ENCODE peak calls at places on chromosomes 6 and 20, in six cellular contexts. M is GM12878, T is transverse colon, K is uterus, S is breast epithelium, Q is lower leg skin. I is an unnamed sample.

GRCh38 chr6:87936065-87936464 is 111.6 kb upstream of the SPACA1 start:
- DNase-seq in M (no peak), T (no peak), K (no peak), S (no peak), Q (no peak), I (no peak)

GRCh38 chr6:136682292-136682691 is 110.0 kb downstream of the MAP3K5 start:
- DNase-seq in M (no peak), T (no peak), K (no peak), S (no peak), Q (no peak), I (no peak)

GRCh38 chr6:166194885-166195860 is 27.5 kb upstream of the TBXT start:
- DNase-seq in M (no peak), T (no peak), K (no peak), S (no peak), Q (no peak), I (no peak)

GRCh38 chr6:168216139-168216538 is 103.4 kb downstream of the DACT2 start:
- DNase-seq in M (no peak), T (no peak), K (no peak), S (no peak), Q (no peak), I (no peak)

GRCh38 chr6:108170607-108171290 is 4.9 kb downstream of the NR2E1 start:
- DNase-seq in M (no peak), T (no peak), K (no peak), S (no peak), Q (no peak), I (no peak)

GRCh38 chr6:45640081-45640491 is 262.4 kb upstream of the SUPT3H start:
- DNase-seq in M (no peak), T (no peak), K (no peak), S (no peak), Q (no peak), I (no peak)

GRCh38 chr6:119076173-119076965 is 2.1 kb downstream of the FAM184A start:
- DNase-seq in M (no peak), T (no peak), K (no peak), S (no peak), Q (no peak), I (no peak)

GRCh38 chr6:141354191-141354950 is 778.4 kb upstream of the GJE1 start:
- DNase-seq in M (no peak), T (no peak), K (no peak), S (no peak), Q (no peak), I (no peak)

GRCh38 chr6:33746036-33746600 is 587 bp downstream of the IP6K3 start:
- DNase-seq in M (no peak), T (peak), K (peak), S (no peak), Q (no peak), I (peak)

GRCh38 chr6:158923801-158924498 is 76.1 kb downstream of the RSPH3 start:
- DNase-seq in M (no peak), T (peak), K (no peak), S (no peak), Q (no peak), I (no peak)

GRCh38 chr20:3681931-3682820 is at the start of gene ADAM33:
- DNase-seq in M (no peak), T (peak), K (peak), S (no peak), Q (no peak), I (peak)

GRCh38 chr20:3679749-3680700 is 1.8 kb downstream of the ADAM33 start:
- DNase-seq in M (no peak), T (peak), K (peak), S (no peak), Q (peak), I (peak)

GRCh38 chr20:3678893-3679720 is 2.7 kb downstream of the ADAM33 start:
- DNase-seq in M (no peak), T (no peak), K (no peak), S (no peak), Q (no peak), I (no peak)

GRCh38 chr20:3680701-3681351 is 984 bp downstream of the ADAM33 start:
- DNase-seq in M (no peak), T (no peak), K (no peak), S (no peak), Q (no peak), I (no peak)

DNA sequence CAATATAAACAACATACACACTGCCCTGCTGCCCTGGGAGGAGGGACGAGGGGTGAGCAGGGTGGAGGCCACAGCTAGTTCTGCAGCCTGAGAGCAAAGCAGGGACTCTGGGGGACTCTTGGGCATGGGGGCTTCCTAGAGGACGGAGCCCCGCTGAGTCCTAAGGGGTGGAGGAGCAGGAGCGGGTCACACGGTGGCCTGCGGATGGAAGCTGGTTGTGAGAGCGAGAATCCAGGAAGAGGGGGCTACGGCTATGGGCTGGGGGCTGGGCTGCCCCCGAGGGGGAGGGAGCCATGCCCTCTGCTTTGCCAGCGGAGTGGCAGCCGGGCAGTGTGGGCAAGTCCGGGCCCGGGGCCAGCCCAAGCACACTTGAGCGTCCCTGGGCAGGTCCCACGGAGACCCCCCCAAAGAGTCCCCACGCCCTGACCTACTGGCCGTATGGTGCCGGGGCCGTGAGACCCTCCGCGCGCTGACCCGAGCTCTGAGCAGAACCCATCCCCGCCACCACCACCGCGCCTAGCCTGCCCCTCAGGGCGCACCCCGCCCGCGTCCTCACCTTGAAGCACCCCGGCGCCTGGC is 369 bp downstream of the ADAM33 start:
- DNase-seq in M (no peak), T (no peak), K (no peak), S (no peak), Q (no peak), I (no peak)
- H3K4me3 ChIP-seq in M (no peak), T (peak), K (peak), S (peak), Q (peak), I (peak)

GRCh38 chr6:43771210-43771857 is 1.3 kb downstream of the VEGFA start:
- DNase-seq in M (no peak), T (peak), K (peak), S (peak), Q (peak), I (peak)
- TF ChIP-seq POLR2A in M (peak), T (peak), K (peak), S (peak), Q (no peak), I (no peak)

GRCh38 chr20:37344506-37345338 is 1.2 kb upstream of the SRC start:
- DNase-seq in M (no peak), T (peak), K (no peak), S (no peak), Q (no peak), I (no peak)
- H3K4me3 ChIP-seq in M (peak), T (no peak), K (no peak), S (no peak), Q (no peak), I (no peak)

GRCh38 chr20:50195524-50196120 is 5.0 kb downstream of the CEBPB start:
- DNase-seq in M (no peak), T (no peak), K (no peak), S (no peak), Q (no peak), I (no peak)

GRCh38 chr20:50193851-50194830 is 3.5 kb downstream of the CEBPB start:
- DNase-seq in M (no peak), T (no peak), K (no peak), S (no peak), Q (peak), I (no peak)

GRCh38 chr20:50193169-50193850 is 2.7 kb downstream of the CEBPB start:
- DNase-seq in M (no peak), T (no peak), K (no peak), S (no peak), Q (no peak), I (peak)

GRCh38 chr20:50196248-50196647 is 5.6 kb downstream of the CEBPB start:
- DNase-seq in M (no peak), T (no peak), K (no peak), S (no peak), Q (no peak), I (no peak)

DNA sequence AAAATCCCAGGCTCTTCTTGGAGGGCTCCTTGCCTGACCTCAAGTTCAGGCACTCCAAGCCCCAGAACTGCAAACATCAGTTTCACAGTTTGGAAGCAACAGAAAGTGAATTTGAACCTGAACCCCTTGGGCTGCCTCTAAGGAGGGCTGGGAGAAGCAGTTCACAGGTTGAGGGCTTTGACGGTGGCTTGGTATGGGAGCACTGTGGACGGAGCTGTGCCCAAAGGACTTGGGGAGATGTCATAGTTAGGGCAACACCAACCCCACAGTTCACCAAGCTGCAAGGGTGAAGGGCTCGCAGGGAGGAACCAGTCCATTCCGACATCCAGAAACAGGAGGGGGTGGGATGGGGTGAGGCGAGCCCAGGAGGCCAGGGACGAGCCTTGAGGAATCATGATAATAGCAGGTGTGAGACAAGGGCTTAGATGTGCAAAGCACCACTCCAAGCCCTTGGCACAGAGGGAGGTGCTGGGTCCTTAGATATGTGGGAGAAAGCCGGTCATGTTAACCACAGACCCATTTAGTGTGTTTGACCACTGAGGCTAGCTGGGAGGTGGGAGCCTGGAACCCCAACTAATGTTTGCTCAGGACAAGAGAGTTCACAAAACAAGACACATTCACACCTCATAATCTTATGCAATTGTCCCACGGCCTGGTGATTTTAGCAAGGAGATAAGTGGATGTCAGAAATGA is 4.3 kb downstream of the CEBPB start:
- DNase-seq in M (no peak), T (no peak), K (no peak), S (no peak), Q (no peak), I (no peak)
- TF ChIP-seq POLR2A in M (no peak), T (peak), K (no peak), S (no peak), Q (no peak), I (no peak)

GRCh38 chr6:24127316-24127715 is 1.3 kb downstream of the NRSN1 start:
- DNase-seq in M (no peak), T (no peak), K (no peak), S (no peak), Q (no peak), I (no peak)

GRCh38 chr6:24122139-24122538 is 3.9 kb upstream of the NRSN1 start:
- DNase-seq in M (no peak), T (no peak), K (no peak), S (no peak), Q (no peak), I (no peak)

GRCh38 chr6:24131751-24132150 is 5.7 kb downstream of the NRSN1 start:
- DNase-seq in M (no peak), T (no peak), K (no peak), S (no peak), Q (no peak), I (no peak)

GRCh38 chr6:24126586-24127192 is 674 bp downstream of the NRSN1 start:
- DNase-seq in M (no peak), T (peak), K (no peak), S (no peak), Q (peak), I (no peak)

GRCh38 chr6:24125980-24126379 is at the start of gene NRSN1:
- DNase-seq in M (no peak), T (no peak), K (no peak), S (no peak), Q (no peak), I (no peak)
- H3K4me3 ChIP-seq in M (no peak), T (no peak), K (no peak), S (no peak), Q (no peak), I (no peak)

DNA sequence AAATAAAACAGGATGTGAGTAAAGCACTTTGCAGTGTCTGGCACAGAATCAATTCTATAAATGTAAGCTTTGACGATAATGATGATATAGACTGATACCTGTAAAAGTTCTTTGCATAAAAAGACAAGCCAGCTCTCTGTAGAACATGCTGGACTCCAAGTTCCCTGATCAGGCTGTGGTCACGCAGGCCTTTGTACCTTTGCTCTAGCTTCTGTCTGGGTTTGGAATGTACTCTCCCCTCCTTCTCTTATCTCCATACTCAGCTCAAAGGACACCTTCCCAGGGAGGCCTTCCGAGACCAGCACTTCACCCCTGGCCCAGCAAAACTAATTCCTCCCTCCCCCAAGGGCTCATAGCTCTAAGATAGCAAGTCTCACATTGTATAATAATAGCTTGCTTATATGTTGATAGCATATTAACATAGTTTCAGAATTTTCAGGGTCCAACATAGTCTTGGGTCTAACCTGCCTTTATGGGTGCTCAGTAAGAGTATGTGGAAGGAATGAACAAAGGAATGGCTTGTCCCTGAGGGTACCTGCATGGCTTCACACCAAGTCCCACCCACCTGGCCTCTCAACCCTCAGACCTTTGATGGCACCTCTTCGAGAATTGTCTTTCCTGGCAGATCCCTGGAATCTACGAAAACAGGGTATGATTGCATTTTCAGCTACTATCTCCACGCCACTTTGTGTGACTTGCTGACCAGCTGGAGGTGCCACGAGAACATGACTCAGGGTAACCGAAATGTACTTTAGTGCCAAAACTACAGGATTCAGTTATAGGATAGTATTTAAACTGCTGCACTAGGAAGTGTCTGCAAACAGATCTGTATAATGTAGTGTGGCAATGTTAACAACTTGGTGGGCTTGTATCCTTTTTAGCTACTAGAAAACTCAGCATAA is 41.7 kb upstream of the PIM1 start:
- DNase-seq in M (no peak), T (peak), K (no peak), S (no peak), Q (no peak), I (no peak)
- TF ChIP-seq POLR2A in M (no peak), T (no peak), K (no peak), S (no peak), Q (no peak), I (no peak)

GRCh38 chr6:4740032-4740431 is 36.2 kb upstream of the CDYL start:
- DNase-seq in M (no peak), T (no peak), K (no peak), S (no peak), Q (no peak), I (no peak)

GRCh38 chr6:4743026-4743425 is 33.2 kb upstream of the CDYL start:
- DNase-seq in M (no peak), T (no peak), K (no peak), S (no peak), Q (no peak), I (no peak)
- H3K4me3 ChIP-seq in M (no peak), T (no peak), K (no peak), S (no peak), Q (no peak), I (no peak)

GRCh38 chr6:151075005-151075404 is 164.8 kb upstream of the AKAP12 start:
- DNase-seq in M (no peak), T (no peak), K (no peak), S (no peak), Q (no peak), I (no peak)
- TF ChIP-seq POLR2A in M (no peak), T (no peak), K (no peak), S (no peak), Q (no peak), I (no peak)

I was measured in heart left ventricle.